ENCODE peak calls at places on chromosomes 12 and 14, in five cellular contexts. L is K562, Y is HepG2, G is H1, A is GM12891. S is an unnamed sample.

GRCh38 chr12:124727244-124727673 is 136.4 kb downstream of the SCARB1 start:
- DNase-seq in L (peak; percentile 32), Y (peak; percentile 67), G (no peak), A (peak; percentile 54), S (no peak)

GRCh38 chr14:51093371-51094281 is 1.3 kb downstream of the TRIM9 start:
- DNase-seq in L (no peak), Y (no peak), G (peak; percentile 80), A (peak; percentile 36), S (peak; percentile 27)

GRCh38 chr12:27083861-27084271 is 1.5 kb upstream of the C12orf71 start:
- DNase-seq in L (no peak), Y (no peak), G (no peak), A (no peak), S (no peak)

GRCh38 chr14:93953263-93953662 is 23.1 kb downstream of the ASB2 start:
- DNase-seq in L (peak; percentile 20), Y (peak; percentile 50), G (peak; percentile 65), A (no peak), S (no peak)

GRCh38 chr14:38143170-38143569 is 64.5 kb upstream of the SSTR1 start:
- DNase-seq in L (no peak), Y (no peak), G (no peak), A (no peak), S (no peak)

GRCh38 chr14:44700184-44700583 is 193.1 kb upstream of the FSCB start:
- DNase-seq in L (no peak), Y (no peak), G (no peak), A (no peak), S (no peak)

GRCh38 chr12:42485823-42486222 is 103.7 kb downstream of the PRICKLE1 start:
- DNase-seq in L (no peak), Y (no peak), G (peak; percentile 51), A (no peak), S (no peak)

GRCh38 chr14:68928770-68929550 is 50.1 kb downstream of the ACTN1 start:
- DNase-seq in L (no peak), Y (no peak), G (no peak), A (no peak), S (no peak)

GRCh38 chr12:104555650-104556049 is 98.9 kb downstream of the CHST11 start:
- DNase-seq in L (no peak), Y (no peak), G (no peak), A (no peak), S (no peak)

GRCh38 chr12:109795023-109795422 is 38.2 kb downstream of the TRPV4 start:
- DNase-seq in L (no peak), Y (no peak), G (no peak), A (no peak), S (no peak)

GRCh38 chr14:104708606-104709268 is 15.3 kb upstream of the ADSS1 start:
- DNase-seq in L (peak; percentile 76), Y (peak; percentile 35), G (peak; percentile 96), A (peak; percentile 99), S (peak; percentile 99)

GRCh38 chr12:93519859-93520258 is 52.5 kb downstream of the MRPL42 start:
- DNase-seq in L (no peak), Y (no peak), G (no peak), A (no peak), S (no peak)

GRCh38 chr12:93524386-93525133 is 47.9 kb upstream of the SOCS2 start:
- DNase-seq in L (no peak), Y (peak; percentile 9), G (no peak), A (no peak), S (no peak)

GRCh38 chr12:93521225-93521854 is 51.1 kb upstream of the SOCS2 start:
- DNase-seq in L (no peak), Y (no peak), G (no peak), A (no peak), S (no peak)

GRCh38 chr12:93518725-93519124 is 51.4 kb downstream of the MRPL42 start:
- DNase-seq in L (no peak), Y (no peak), G (no peak), A (no peak), S (no peak)

DNA sequence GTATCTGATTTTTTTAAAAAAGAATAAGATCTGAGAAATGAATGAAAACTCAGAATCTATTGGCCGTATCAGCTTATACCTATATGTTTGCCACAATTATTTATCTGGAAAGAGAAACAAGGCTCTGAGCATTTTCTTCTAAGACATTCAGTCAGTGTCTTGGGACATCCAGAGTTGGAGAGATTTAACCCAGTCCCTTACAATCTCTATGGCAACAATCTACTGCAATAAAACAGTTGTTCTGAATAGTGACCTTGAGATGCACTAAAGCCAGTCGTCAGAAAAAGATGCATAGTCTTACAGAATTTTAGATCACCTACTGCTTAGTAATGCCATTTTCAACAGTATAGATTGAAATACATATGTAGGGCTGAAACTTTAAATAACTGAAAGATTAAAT is 52.0 kb upstream of the SOCS2 start:
- DNase-seq in L (no peak), Y (no peak), G (no peak), A (no peak), S (no peak)
- TF ChIP-seq TAF1 in L (no peak), Y (no peak), G (no peak), A (no peak), S (no peak)

GRCh38 chr12:50718760-50719159 is 45.1 kb upstream of the ATF1 start:
- DNase-seq in L (no peak), Y (no peak), G (no peak), A (no peak), S (no peak)

GRCh38 chr12:50720085-50720484 is 43.8 kb upstream of the ATF1 start:
- DNase-seq in L (no peak), Y (peak; percentile 21), G (no peak), A (no peak), S (no peak)

GRCh38 chr12:50720501-50720900 is 43.4 kb upstream of the ATF1 start:
- DNase-seq in L (no peak), Y (no peak), G (no peak), A (no peak), S (no peak)

GRCh38 chr12:50711018-50711527 is 52.8 kb upstream of the ATF1 start:
- DNase-seq in L (no peak), Y (no peak), G (no peak), A (no peak), S (no peak)

GRCh38 chr12:50715174-50715573 is 48.7 kb upstream of the ATF1 start:
- DNase-seq in L (no peak), Y (no peak), G (no peak), A (no peak), S (no peak)
- TF ChIP-seq POLR2AphosphoS5 in L (no peak), Y (no peak), G (no peak), A (no peak), S (no peak)

DNA sequence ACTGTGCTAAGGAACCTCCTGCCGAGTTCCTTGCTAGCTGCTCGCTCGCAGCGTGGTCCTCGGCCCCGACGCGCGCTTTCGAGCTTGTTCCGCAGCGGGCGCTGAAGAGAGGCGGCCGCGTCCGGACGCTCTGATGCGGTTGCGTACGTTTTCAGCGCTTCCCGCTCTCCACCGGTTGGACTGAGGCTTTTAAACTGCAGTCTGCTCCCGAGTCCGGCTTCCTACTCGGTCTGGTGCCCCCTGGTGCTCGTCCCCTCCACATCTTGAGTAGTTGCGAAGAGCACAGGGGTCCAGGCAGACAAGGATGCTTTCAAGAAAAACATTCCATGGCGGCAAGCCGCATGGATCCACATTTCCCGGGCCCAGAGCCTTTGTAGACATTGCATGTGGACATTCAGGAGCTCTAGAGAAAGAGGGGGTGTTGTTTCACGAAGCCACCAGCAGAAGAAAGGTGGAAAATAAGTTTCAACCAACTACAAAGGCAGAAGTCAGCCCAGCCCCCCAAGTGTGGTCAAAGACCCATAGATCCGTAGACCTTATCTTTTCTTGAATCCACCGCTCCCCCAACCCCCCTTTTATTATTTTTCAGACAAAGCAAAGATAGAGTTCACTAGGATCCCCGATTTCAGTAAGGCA is 1.1 kb upstream of the WNK1 start:
- DNase-seq in L (peak; percentile 67), Y (peak; percentile 91), G (peak; percentile 89), A (peak; percentile 49), S (peak; percentile 50)
- TF ChIP-seq POLR2A in L (peak; percentile 78), Y (peak; percentile 61), G (peak; percentile 79), A (peak; percentile 94), S (peak; percentile 97)

GRCh38 chr14:60640859-60641721 is 8.2 kb downstream of the SIX1 start:
- DNase-seq in L (no peak), Y (no peak), G (no peak), A (no peak), S (no peak)

GRCh38 chr14:60639677-60640076 is 9.6 kb downstream of the SIX1 start:
- DNase-seq in L (no peak), Y (no peak), G (no peak), A (no peak), S (no peak)

GRCh38 chr14:60634153-60634552 is 15.1 kb downstream of the SIX1 start:
- DNase-seq in L (no peak), Y (no peak), G (no peak), A (no peak), S (no peak)

GRCh38 chr14:60637490-60638452 is 11.5 kb downstream of the SIX1 start:
- DNase-seq in L (no peak), Y (no peak), G (peak; percentile 82), A (no peak), S (no peak)

DNA sequence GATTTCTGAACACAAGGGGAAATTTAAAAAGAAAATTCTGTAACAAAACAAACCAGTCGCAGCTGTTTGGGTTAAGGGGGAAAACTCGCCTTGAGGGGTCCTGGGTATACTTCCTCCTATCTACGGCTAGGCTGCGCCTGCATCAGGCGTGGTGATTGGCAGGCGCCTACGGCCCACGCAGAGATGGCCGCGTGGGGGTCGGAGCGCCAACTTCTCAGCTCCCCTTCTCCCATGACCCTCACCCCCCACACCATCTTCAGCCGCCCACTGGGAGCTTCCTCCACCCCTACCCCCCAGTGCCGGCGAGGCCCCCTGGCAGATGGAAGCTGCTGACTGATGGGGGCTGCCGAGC is 12.2 kb downstream of the SIX1 start:
- DNase-seq in L (no peak), Y (no peak), G (no peak), A (no peak), S (no peak)
- TF ChIP-seq TAF1 in L (no peak), Y (no peak), G (no peak), A (no peak), S (no peak)

GRCh38 chr14:70887207-70888150 is 19.8 kb upstream of the PCNX1 start:
- DNase-seq in L (no peak), Y (no peak), G (no peak), A (no peak), S (no peak)
- TF ChIP-seq POLR2AphosphoS5 in L (no peak), Y (no peak), G (no peak), A (no peak), S (peak; percentile 22)

GRCh38 chr14:32078030-32078793 is 1.1 kb downstream of the ARHGAP5 start:
- DNase-seq in L (peak; percentile 18), Y (peak; percentile 70), G (no peak), A (no peak), S (no peak)

GRCh38 chr14:32075636-32076277 is 1.3 kb upstream of the ARHGAP5 start:
- DNase-seq in L (no peak), Y (peak; percentile 34), G (no peak), A (no peak), S (no peak)

GRCh38 chr14:32074887-32075572 is 2.1 kb upstream of the ARHGAP5 start:
- DNase-seq in L (no peak), Y (peak; percentile 23), G (no peak), A (no peak), S (no peak)

GRCh38 chr14:32077081-32078029 is at the start of gene ARHGAP5:
- DNase-seq in L (no peak), Y (peak; percentile 58), G (peak; percentile 83), A (peak; percentile 13), S (no peak)

GRCh38 chr14:32076278-32077080 is 625 bp upstream of the ARHGAP5 start:
- DNase-seq in L (peak; percentile 82), Y (peak; percentile 98), G (peak; percentile 90), A (peak; percentile 48), S (peak; percentile 41)
- TF ChIP-seq POLR2A in L (peak; percentile 75), Y (no peak), G (peak; percentile 60), A (no peak), S (peak; percentile 21)